ENCODE peak calls at places on chromosomes 5 and 9, in nine cellular contexts. A is stomach, C is esophagus squamous epithelium, Y is endothelial cell of umbilical vein, Z is tibial nerve, S is gastrocnemius medialis, L is lower leg skin, X is heart left ventricle, M is IMR-90. U is an unnamed sample.

GRCh38 chr9:107175039-107175438 is 108.0 kb upstream of the RAD23B start:
- DNase-seq in A (peak; percentile 29), C (no peak), Y (no peak), Z (no peak), S (peak; percentile 84), L (peak; percentile 28), X (peak; percentile 42), M (no peak), U (no peak)

GRCh38 chr9:96020822-96021615 is 145.5 kb downstream of the ERCC6L2 start:
- DNase-seq in A (no peak), C (no peak), Y (peak; percentile 36), Z (no peak), S (no peak), L (no peak), X (peak; percentile 37), M (no peak), U (no peak)

GRCh38 chr9:131812116-131812790 is 72.4 kb upstream of the RAPGEF1 start:
- DNase-seq in A (no peak), C (no peak), Y (no peak), Z (no peak), S (no peak), L (no peak), X (no peak), M (no peak), U (no peak)

GRCh38 chr9:128072144-128073021 is 4.4 kb downstream of the SLC25A25 start:
- DNase-seq in A (peak; percentile 76), C (no peak), Y (peak; percentile 83), Z (peak; percentile 85), S (no peak), L (peak; percentile 91), X (peak; percentile 79), M (peak; percentile 73), U (no peak)

GRCh38 chr5:40652441-40653220 is 27.1 kb upstream of the PTGER4 start:
- DNase-seq in A (no peak), C (no peak), Y (no peak), Z (no peak), S (no peak), L (no peak), X (no peak), M (no peak), U (no peak)

GRCh38 chr9:34796924-34797323 is 87.0 kb upstream of the CCL21 start:
- DNase-seq in A (no peak), C (no peak), Y (no peak), Z (no peak), S (no peak), L (no peak), X (no peak), M (no peak), U (no peak)

GRCh38 chr9:94869415-94869838 is 142.9 kb downstream of the AOPEP start:
- DNase-seq in A (no peak), C (no peak), Y (peak; percentile 56), Z (no peak), S (no peak), L (no peak), X (no peak), M (peak; percentile 36), U (no peak)

GRCh38 chr9:86731511-86731993 is 215.8 kb downstream of the GAS1 start:
- DNase-seq in A (no peak), C (no peak), Y (no peak), Z (no peak), S (no peak), L (no peak), X (no peak), M (peak; percentile 78), U (no peak)

GRCh38 chr5:167565555-167565954 is 725.9 kb upstream of the WWC1 start:
- DNase-seq in A (no peak), C (no peak), Y (no peak), Z (no peak), S (no peak), L (no peak), X (no peak), M (peak; percentile 20), U (no peak)

GRCh38 chr5:14265574-14265973 is 122.4 kb downstream of the TRIO start:
- DNase-seq in A (no peak), C (no peak), Y (peak; percentile 62), Z (no peak), S (no peak), L (no peak), X (no peak), M (peak; percentile 95), U (peak; percentile 34)

GRCh38 chr9:103997861-103998370 is 96.2 kb upstream of the SMC2 start:
- DNase-seq in A (no peak), C (no peak), Y (no peak), Z (no peak), S (no peak), L (no peak), X (no peak), M (no peak), U (no peak)

GRCh38 chr9:123312306-123312877 is 43.6 kb upstream of the CRB2 start:
- DNase-seq in A (no peak), C (no peak), Y (no peak), Z (no peak), S (no peak), L (no peak), X (no peak), M (no peak), U (no peak)

GRCh38 chr5:39219433-39219832 is at the start of gene FYB1:
- DNase-seq in A (no peak), C (no peak), Y (no peak), Z (peak; percentile 41), S (peak; percentile 28), L (peak; percentile 43), X (peak; percentile 19), M (no peak), U (no peak)

GRCh38 chr9:99823392-99824377 is 2.0 kb downstream of the NR4A3 start:
- DNase-seq in A (peak; percentile 51), C (no peak), Y (peak; percentile 48), Z (no peak), S (no peak), L (peak; percentile 20), X (peak; percentile 39), M (peak; percentile 47), U (peak; percentile 79)

GRCh38 chr9:73269430-73270101 is 117.9 kb downstream of the ANXA1 start:
- DNase-seq in A (no peak), C (no peak), Y (peak; percentile 13), Z (no peak), S (no peak), L (no peak), X (no peak), M (peak; percentile 2), U (no peak)

GRCh38 chr5:1488882-1489680 is 34.7 kb downstream of the LPCAT1 start:
- DNase-seq in A (no peak), C (no peak), Y (no peak), Z (no peak), S (no peak), L (no peak), X (no peak), M (peak; percentile 90), U (peak; percentile 99)

GRCh38 chr5:92380069-92380770 is 997.1 kb upstream of the ARRDC3 start:
- DNase-seq in A (no peak), C (no peak), Y (peak; percentile 15), Z (no peak), S (no peak), L (no peak), X (no peak), M (peak; percentile 11), U (no peak)

GRCh38 chr9:70641631-70642030 is 227.2 kb upstream of the KLF9 start:
- DNase-seq in A (no peak), C (no peak), Y (peak; percentile 9), Z (no peak), S (no peak), L (no peak), X (no peak), M (no peak), U (no peak)

GRCh38 chr5:179455320-179455719 is 95.0 kb upstream of the RUFY1 start:
- DNase-seq in A (no peak), C (no peak), Y (no peak), Z (no peak), S (no peak), L (no peak), X (no peak), M (no peak), U (no peak)

GRCh38 chr9:72588336-72588735 is 66.9 kb downstream of the TMC1 start:
- DNase-seq in A (no peak), C (no peak), Y (no peak), Z (no peak), S (no peak), L (no peak), X (no peak), M (peak; percentile 29), U (no peak)

GRCh38 chr9:28121353-28121752 is 548.1 kb upstream of the C9orf72 start:
- DNase-seq in A (no peak), C (no peak), Y (peak; percentile 75), Z (no peak), S (no peak), L (no peak), X (no peak), M (no peak), U (no peak)
- TF ChIP-seq POLR2A in A (no peak), C (no peak), Y (no peak), Z (no peak), S (no peak), L (no peak), X (no peak), M (no peak), U (no peak)

GRCh38 chr9:129139233-129139992 is 28.2 kb downstream of the PTPA start:
- DNase-seq in A (peak; percentile 79), C (no peak), Y (peak; percentile 86), Z (peak; percentile 77), S (peak; percentile 71), L (peak; percentile 90), X (peak; percentile 89), M (peak; percentile 84), U (peak; percentile 82)
- TF ChIP-seq POLR2A in A (no peak), C (no peak), Y (peak; percentile 38), Z (no peak), S (no peak), L (no peak), X (no peak), M (peak; percentile 24), U (no peak)

GRCh38 chr5:132635873-132636272 is 22.1 kb upstream of the IL13 start:
- DNase-seq in A (no peak), C (no peak), Y (no peak), Z (no peak), S (no peak), L (no peak), X (no peak), M (no peak), U (no peak)
- TF ChIP-seq POLR2A in A (no peak), C (no peak), Y (no peak), Z (no peak), S (no peak), L (no peak), X (no peak), M (no peak), U (no peak)

DNA sequence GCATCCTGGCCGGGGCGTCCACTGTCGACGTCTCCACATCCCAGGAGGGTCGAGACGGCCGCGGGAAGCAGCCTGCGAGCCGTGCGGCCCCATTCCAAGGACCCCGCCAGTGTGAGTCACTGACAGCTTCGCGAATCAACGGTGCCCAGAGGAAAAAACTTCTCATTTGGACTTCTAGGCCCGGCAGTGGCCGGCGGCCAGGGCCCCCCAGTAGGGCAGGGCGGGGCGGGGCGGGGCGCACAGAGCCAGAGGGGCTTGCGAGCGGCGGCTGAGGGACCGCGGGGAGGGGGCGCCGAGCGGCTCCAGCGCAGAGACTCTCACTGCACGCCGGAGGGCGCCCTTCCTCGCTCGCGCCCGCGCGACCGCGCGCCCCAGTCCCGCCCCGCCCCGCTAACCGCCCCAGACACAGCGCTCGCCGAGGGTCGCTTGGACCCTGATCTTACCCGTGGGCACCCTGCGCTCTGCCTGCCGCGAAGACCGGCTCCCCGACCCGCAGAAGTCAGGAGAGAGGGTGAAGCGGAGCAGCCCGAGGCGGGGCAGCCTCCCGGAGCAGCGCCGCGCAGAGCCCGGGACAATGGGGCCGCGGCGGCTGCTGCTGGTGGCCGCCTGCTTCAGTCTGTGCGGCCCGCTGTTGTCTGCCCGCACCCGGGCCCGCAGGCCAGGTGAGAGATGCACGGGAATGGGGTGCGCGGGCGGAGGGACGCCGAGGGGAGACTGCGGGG is at the start of gene F2R:
- DNase-seq in A (peak; percentile 38), C (no peak), Y (peak; percentile 94), Z (no peak), S (no peak), L (peak; percentile 67), X (peak; percentile 65), M (peak; percentile 70), U (peak; percentile 65)
- TF ChIP-seq POLR2A in A (no peak), C (no peak), Y (no peak), Z (no peak), S (no peak), L (no peak), X (no peak), M (peak; percentile 61), U (peak; percentile 16)

U was measured in H54.